ENCODE peak calls at places on chromosomes 1 and 21, in nine cellular contexts. One of them, this sample, is unnamed.

GRCh38 chr21:29372063-29372802 is 73.5 kb downstream of the BACH1 start:
- DNase-seq in left ventricle myocardium inferior: no peak
- DNase-seq in hepatocyte: peak
- DNase-seq in IMR-90: peak
- DNase-seq in tibial artery: no peak
- DNase-seq in fibroblast of lung: peak
- DNase-seq in AG09309: peak
- DNase-seq in LNCaP clone FGC: peak
- DNase-seq in Peyer's patch: peak
- DNase-seq in this sample: peak

GRCh38 chr1:42322577-42322976 is 12.5 kb downstream of the FOXJ3 start:
- DNase-seq in tibial artery: no peak
- DNase-seq in Peyer's patch: no peak
- DNase-seq in IMR-90: peak
- DNase-seq in fibroblast of lung: peak
- DNase-seq in hepatocyte: no peak
- DNase-seq in LNCaP clone FGC: no peak
- DNase-seq in left ventricle myocardium inferior: no peak
- DNase-seq in AG09309: no peak
- DNase-seq in this sample: no peak

GRCh38 chr1:246067432-246068021 is 439.6 kb downstream of the SMYD3 start:
- DNase-seq in AG09309: peak
- DNase-seq in tibial artery: no peak
- DNase-seq in fibroblast of lung: peak
- DNase-seq in Peyer's patch: no peak
- DNase-seq in IMR-90: peak
- DNase-seq in LNCaP clone FGC: no peak
- DNase-seq in hepatocyte: no peak
- DNase-seq in left ventricle myocardium inferior: no peak
- DNase-seq in this sample: peak

GRCh38 chr1:225711236-225711937 is 58.5 kb upstream of the ENAH start:
- DNase-seq in LNCaP clone FGC: no peak
- DNase-seq in IMR-90: no peak
- DNase-seq in AG09309: no peak
- DNase-seq in fibroblast of lung: no peak
- DNase-seq in hepatocyte: peak
- DNase-seq in tibial artery: no peak
- DNase-seq in Peyer's patch: no peak
- DNase-seq in left ventricle myocardium inferior: no peak
- DNase-seq in this sample: no peak

GRCh38 chr1:54407201-54407956 is 1.2 kb upstream of the SSBP3 start:
- DNase-seq in LNCaP clone FGC: peak
- DNase-seq in IMR-90: peak
- DNase-seq in tibial artery: peak
- DNase-seq in left ventricle myocardium inferior: peak
- DNase-seq in AG09309: peak
- DNase-seq in Peyer's patch: peak
- DNase-seq in fibroblast of lung: peak
- DNase-seq in hepatocyte: peak
- DNase-seq in this sample: peak

GRCh38 chr1:193614817-193615216 is 428.4 kb upstream of the B3GALT2 start:
- DNase-seq in LNCaP clone FGC: no peak
- DNase-seq in AG09309: no peak
- DNase-seq in IMR-90: peak
- DNase-seq in hepatocyte: no peak
- DNase-seq in Peyer's patch: no peak
- DNase-seq in fibroblast of lung: no peak
- DNase-seq in tibial artery: no peak
- DNase-seq in left ventricle myocardium inferior: no peak
- DNase-seq in this sample: peak

GRCh38 chr1:152580433-152580832 is at the start of gene LCE3D:
- DNase-seq in hepatocyte: no peak
- DNase-seq in Peyer's patch: no peak
- DNase-seq in fibroblast of lung: no peak
- DNase-seq in LNCaP clone FGC: no peak
- DNase-seq in left ventricle myocardium inferior: no peak
- DNase-seq in IMR-90: peak
- DNase-seq in tibial artery: no peak
- DNase-seq in AG09309: no peak
- DNase-seq in this sample: no peak

GRCh38 chr1:24725209-24725651 is 20.0 kb upstream of the CLIC4 start:
- DNase-seq in left ventricle myocardium inferior: no peak
- DNase-seq in AG09309: no peak
- DNase-seq in IMR-90: peak
- DNase-seq in LNCaP clone FGC: no peak
- DNase-seq in fibroblast of lung: no peak
- DNase-seq in hepatocyte: no peak
- DNase-seq in Peyer's patch: no peak
- DNase-seq in tibial artery: no peak
- DNase-seq in this sample: no peak

GRCh38 chr1:2148691-2149090 is 45.9 kb downstream of the FAAP20 start:
- DNase-seq in fibroblast of lung: no peak
- DNase-seq in AG09309: no peak
- DNase-seq in Peyer's patch: peak
- DNase-seq in IMR-90: no peak
- DNase-seq in tibial artery: no peak
- DNase-seq in LNCaP clone FGC: no peak
- DNase-seq in left ventricle myocardium inferior: peak
- DNase-seq in hepatocyte: no peak
- DNase-seq in this sample: no peak

GRCh38 chr1:153261793-153262371 is 2.4 kb downstream of the LORICRIN start:
- DNase-seq in LNCaP clone FGC: no peak
- DNase-seq in Peyer's patch: no peak
- DNase-seq in AG09309: no peak
- DNase-seq in IMR-90: no peak
- DNase-seq in hepatocyte: no peak
- DNase-seq in left ventricle myocardium inferior: no peak
- DNase-seq in tibial artery: no peak
- DNase-seq in fibroblast of lung: no peak
- DNase-seq in this sample: peak

GRCh38 chr1:109787211-109787844 is 23.6 kb upstream of the EPS8L3 start:
- DNase-seq in Peyer's patch: peak
- DNase-seq in IMR-90: peak
- DNase-seq in LNCaP clone FGC: no peak
- DNase-seq in left ventricle myocardium inferior: peak
- DNase-seq in fibroblast of lung: no peak
- DNase-seq in AG09309: no peak
- DNase-seq in tibial artery: peak
- DNase-seq in hepatocyte: no peak
- DNase-seq in this sample: no peak

DNA sequence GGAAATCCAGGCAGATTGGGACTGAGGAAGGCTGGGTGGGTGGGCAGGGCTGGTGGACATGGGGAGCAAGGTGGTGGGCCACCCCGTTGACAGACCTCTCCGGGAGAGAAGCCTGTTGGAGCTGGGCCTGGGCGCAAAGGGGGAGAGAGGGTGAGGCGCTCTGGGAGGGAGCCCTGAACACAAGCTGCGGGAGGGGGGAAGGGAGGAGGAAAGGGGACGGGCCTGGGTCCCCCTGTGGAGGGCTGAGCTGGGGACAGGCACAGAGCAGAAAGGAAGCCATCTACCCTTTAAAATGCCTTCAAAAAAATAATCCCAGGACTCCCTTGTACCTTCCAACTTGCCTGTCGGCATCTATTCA is 161.8 kb downstream of the PSMG1 start:
- DNase-seq in fibroblast of lung: no peak
- DNase-seq in Peyer's patch: no peak
- DNase-seq in left ventricle myocardium inferior: no peak
- DNase-seq in LNCaP clone FGC: no peak
- DNase-seq in IMR-90: no peak
- DNase-seq in hepatocyte: no peak
- DNase-seq in AG09309: no peak
- DNase-seq in tibial artery: no peak
- DNase-seq in this sample: no peak
- TF ChIP-seq CTCF in fibroblast of lung: no peak
- TF ChIP-seq CTCF in Peyer's patch: no peak
- TF ChIP-seq CTCF in left ventricle myocardium inferior: no peak
- TF ChIP-seq CTCF in LNCaP clone FGC: no peak
- TF ChIP-seq CTCF in IMR-90: no peak
- TF ChIP-seq CTCF in hepatocyte: no peak
- TF ChIP-seq CTCF in AG09309: no peak
- TF ChIP-seq CTCF in tibial artery: no peak
- TF ChIP-seq CTCF in this sample: no peak

DNA sequence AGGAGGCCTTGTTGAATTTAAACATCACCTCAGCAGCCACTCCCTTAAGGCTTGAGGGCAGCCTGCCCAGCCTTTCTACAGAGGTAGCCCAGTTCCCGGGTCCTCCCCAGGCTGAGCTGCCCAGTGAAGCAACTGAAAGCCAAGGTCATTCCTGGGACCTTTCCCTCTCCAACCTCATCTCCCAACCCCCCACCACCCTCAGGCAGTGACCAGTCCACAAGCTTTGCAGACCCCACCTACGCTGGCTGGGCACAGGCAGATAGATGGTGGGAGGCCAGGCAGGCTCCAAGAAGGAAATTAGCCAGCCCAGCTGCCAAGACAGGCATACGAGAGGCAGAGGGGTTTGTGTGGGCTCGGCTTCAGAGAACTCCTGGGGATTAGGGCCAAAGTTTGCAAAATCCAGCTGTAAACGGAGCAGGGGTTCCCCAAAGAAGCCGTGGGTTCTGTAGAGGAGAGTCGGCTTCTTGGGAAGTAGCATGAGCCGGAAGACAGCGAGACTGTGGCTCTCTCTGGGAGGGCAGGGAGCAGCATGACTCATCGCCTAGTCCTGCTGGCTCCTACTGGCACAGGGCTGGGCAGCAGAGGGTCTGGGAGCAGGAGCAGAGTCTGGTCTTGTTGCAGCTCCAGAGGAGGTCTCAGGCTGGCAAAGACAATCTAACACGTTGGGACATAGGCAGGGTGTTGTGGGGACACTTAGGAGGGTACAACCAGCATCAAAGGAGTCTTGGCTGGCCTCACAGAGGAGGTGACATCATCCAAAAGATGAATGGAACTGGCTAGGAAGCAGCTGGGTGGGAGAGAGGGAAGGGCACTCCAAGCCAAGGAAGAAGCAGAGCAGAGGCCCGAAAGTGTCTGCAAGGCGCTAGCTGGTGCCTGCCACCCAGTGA is 2.8 kb upstream of the ZC3H12A start:
- DNase-seq in Peyer's patch: peak
- DNase-seq in LNCaP clone FGC: no peak
- DNase-seq in tibial artery: peak
- DNase-seq in AG09309: peak
- DNase-seq in IMR-90: peak
- DNase-seq in fibroblast of lung: peak
- DNase-seq in hepatocyte: peak
- DNase-seq in left ventricle myocardium inferior: peak
- DNase-seq in this sample: no peak
- H3K4me3 ChIP-seq in Peyer's patch: peak
- H3K4me3 ChIP-seq in LNCaP clone FGC: peak
- H3K4me3 ChIP-seq in tibial artery: peak
- H3K4me3 ChIP-seq in AG09309: peak
- H3K4me3 ChIP-seq in IMR-90: peak
- H3K4me3 ChIP-seq in fibroblast of lung: peak
- H3K4me3 ChIP-seq in hepatocyte: no peak
- H3K4me3 ChIP-seq in left ventricle myocardium inferior: peak
- H3K4me3 ChIP-seq in this sample: no peak

GRCh38 chr1:202276081-202276715 is 65.5 kb downstream of the UBE2T start:
- DNase-seq in tibial artery: peak
- DNase-seq in IMR-90: no peak
- DNase-seq in LNCaP clone FGC: no peak
- DNase-seq in fibroblast of lung: no peak
- DNase-seq in AG09309: no peak
- DNase-seq in hepatocyte: no peak
- DNase-seq in Peyer's patch: peak
- DNase-seq in left ventricle myocardium inferior: no peak
- DNase-seq in this sample: no peak

GRCh38 chr1:202275061-202275770 is 66.5 kb downstream of the UBE2T start:
- DNase-seq in tibial artery: peak
- DNase-seq in LNCaP clone FGC: no peak
- DNase-seq in hepatocyte: no peak
- DNase-seq in AG09309: no peak
- DNase-seq in IMR-90: no peak
- DNase-seq in fibroblast of lung: no peak
- DNase-seq in left ventricle myocardium inferior: no peak
- DNase-seq in Peyer's patch: peak
- DNase-seq in this sample: no peak

GRCh38 chr1:202276920-202277319 is 64.8 kb downstream of the UBE2T start:
- DNase-seq in LNCaP clone FGC: no peak
- DNase-seq in AG09309: no peak
- DNase-seq in Peyer's patch: peak
- DNase-seq in tibial artery: peak
- DNase-seq in hepatocyte: no peak
- DNase-seq in fibroblast of lung: no peak
- DNase-seq in IMR-90: no peak
- DNase-seq in left ventricle myocardium inferior: no peak
- DNase-seq in this sample: no peak

GRCh38 chr1:202272446-202272845 is 69.3 kb downstream of the UBE2T start:
- DNase-seq in hepatocyte: no peak
- DNase-seq in IMR-90: no peak
- DNase-seq in LNCaP clone FGC: no peak
- DNase-seq in AG09309: no peak
- DNase-seq in Peyer's patch: peak
- DNase-seq in tibial artery: peak
- DNase-seq in left ventricle myocardium inferior: no peak
- DNase-seq in fibroblast of lung: no peak
- DNase-seq in this sample: no peak

GRCh38 chr1:202274611-202275010 is 67.1 kb downstream of the UBE2T start:
- DNase-seq in tibial artery: peak
- DNase-seq in Peyer's patch: peak
- DNase-seq in fibroblast of lung: no peak
- DNase-seq in AG09309: no peak
- DNase-seq in LNCaP clone FGC: no peak
- DNase-seq in left ventricle myocardium inferior: no peak
- DNase-seq in hepatocyte: peak
- DNase-seq in IMR-90: peak
- DNase-seq in this sample: peak
- TF ChIP-seq CTCF in tibial artery: no peak
- TF ChIP-seq CTCF in Peyer's patch: no peak
- TF ChIP-seq CTCF in fibroblast of lung: peak
- TF ChIP-seq CTCF in AG09309: peak
- TF ChIP-seq CTCF in LNCaP clone FGC: peak
- TF ChIP-seq CTCF in left ventricle myocardium inferior: peak
- TF ChIP-seq CTCF in hepatocyte: peak
- TF ChIP-seq CTCF in IMR-90: peak
- TF ChIP-seq CTCF in this sample: peak

DNA sequence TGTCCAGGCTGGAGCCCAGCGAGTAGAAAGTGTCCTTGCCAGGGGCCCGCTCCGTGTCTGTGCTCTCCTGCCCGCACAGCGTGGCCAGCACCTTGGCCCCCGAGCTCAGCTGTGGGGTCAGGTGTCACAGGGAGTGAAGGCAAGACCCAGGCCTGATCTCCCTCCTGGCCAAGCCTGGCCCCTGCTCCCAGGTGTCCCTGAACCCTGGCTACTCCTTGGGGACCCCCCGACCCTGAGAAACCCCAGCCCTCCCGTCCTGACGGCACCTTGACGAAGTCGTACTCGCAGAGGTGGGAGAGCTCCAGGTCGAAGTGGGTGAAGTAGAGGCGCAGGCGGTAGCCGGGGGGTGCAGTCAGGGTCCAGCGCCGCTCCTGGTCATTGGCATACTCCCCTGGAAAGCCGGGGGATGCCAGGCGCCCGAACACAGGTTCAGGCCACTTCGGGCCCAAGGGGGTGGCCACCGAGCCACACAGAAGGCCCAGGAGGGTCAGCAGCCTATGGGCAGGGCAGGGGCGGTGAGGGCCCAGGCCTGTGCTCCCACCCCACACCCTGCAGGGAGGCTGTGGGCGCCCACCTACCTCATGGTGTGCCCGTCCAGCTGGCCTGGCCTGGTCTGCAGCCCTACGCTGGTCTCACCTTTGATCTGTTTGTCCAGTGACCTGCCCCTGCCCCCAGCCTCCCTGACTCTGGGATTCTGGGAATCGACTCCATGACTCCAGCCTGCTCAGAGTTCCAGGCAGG is at the start of gene MASP2:
- DNase-seq in LNCaP clone FGC: no peak
- DNase-seq in tibial artery: no peak
- DNase-seq in fibroblast of lung: no peak
- DNase-seq in IMR-90: no peak
- DNase-seq in left ventricle myocardium inferior: no peak
- DNase-seq in Peyer's patch: peak
- DNase-seq in AG09309: no peak
- DNase-seq in hepatocyte: no peak
- DNase-seq in this sample: no peak
- H3K4me3 ChIP-seq in LNCaP clone FGC: no peak
- H3K4me3 ChIP-seq in tibial artery: no peak
- H3K4me3 ChIP-seq in fibroblast of lung: no peak
- H3K4me3 ChIP-seq in IMR-90: no peak
- H3K4me3 ChIP-seq in left ventricle myocardium inferior: no peak
- H3K4me3 ChIP-seq in Peyer's patch: no peak
- H3K4me3 ChIP-seq in AG09309: no peak
- H3K4me3 ChIP-seq in hepatocyte: no peak
- H3K4me3 ChIP-seq in this sample: no peak